ENCODE peak calls at places on chromosomes 5 and 9, in four cellular contexts. D is small intestine, C is GM20000, K is endothelial cell. Q is an unnamed sample.
A peak's percentile ranks its signal among the peaks of the same experiment; 100 is the strongest.

GRCh38 chr9:18359335-18359734 is 114.6 kb upstream of the ADAMTSL1 start:
- DNase-seq in D (no peak), C (no peak), K (no peak), Q (no peak)

GRCh38 chr9:3478549-3478953 is 47.2 kb downstream of the RFX3 start:
- DNase-seq in D (peak; percentile 34), C (no peak), K (no peak), Q (no peak)

GRCh38 chr9:134435527-134436355 is 109.5 kb downstream of the RXRA start:
- DNase-seq in D (no peak), C (no peak), K (no peak), Q (no peak)

GRCh38 chr5:52725065-52725746 is 62.5 kb upstream of the ITGA1 start:
- DNase-seq in D (peak; percentile 87), C (peak; percentile 21), K (no peak), Q (peak; percentile 29)

GRCh38 chr5:175517824-175518450 is 39.6 kb downstream of the SFXN1 start:
- DNase-seq in D (no peak), C (no peak), K (no peak), Q (peak; percentile 83)

GRCh38 chr5:107736608-107737007 is 65.9 kb upstream of the EFNA5 start:
- DNase-seq in D (no peak), C (no peak), K (no peak), Q (no peak)

GRCh38 chr5:171355302-171355724 is 32.3 kb upstream of the NPM1 start:
- DNase-seq in D (no peak), C (peak; percentile 67), K (no peak), Q (peak; percentile 42)

GRCh38 chr5:150446103-150446502 is 3.4 kb downstream of the RPS14 start:
- DNase-seq in D (no peak), C (no peak), K (no peak), Q (no peak)

GRCh38 chr5:68215888-68216736 is 556 bp downstream of the PIK3R1 start:
- DNase-seq in D (peak; percentile 59), C (peak; percentile 85), K (no peak), Q (peak; percentile 70)

GRCh38 chr9:14403112-14403511 is 89.2 kb upstream of the NFIB start:
- DNase-seq in D (no peak), C (no peak), K (no peak), Q (no peak)

GRCh38 chr5:139451878-139452660 is 10.5 kb downstream of the ECSCR start:
- DNase-seq in D (no peak), C (no peak), K (no peak), Q (no peak)

GRCh38 chr5:97231025-97231636 is 48.1 kb upstream of the RIOK2 start:
- DNase-seq in D (peak; percentile 75), C (peak; percentile 46), K (peak; percentile 46), Q (peak; percentile 8)

GRCh38 chr5:144972317-144972716 is 801.6 kb downstream of the KCTD16 start:
- DNase-seq in D (no peak), C (no peak), K (no peak), Q (no peak)

GRCh38 chr5:96081276-96081858 is 119.7 kb upstream of the ELL2 start:
- DNase-seq in D (no peak), C (no peak), K (peak; percentile 5), Q (no peak)

GRCh38 chr9:137247135-137247915 is 3.8 kb upstream of the STPG3 start:
- DNase-seq in D (no peak), C (no peak), K (no peak), Q (no peak)

GRCh38 chr5:104643320-104643719 is 1080.7 kb upstream of the NUDT12 start:
- DNase-seq in D (no peak), C (no peak), K (no peak), Q (no peak)

GRCh38 chr5:134086943-134087305 is 27.6 kb upstream of the TCF7 start:
- DNase-seq in D (no peak), C (no peak), K (no peak), Q (peak; percentile 81)

GRCh38 chr9:81607593-81608288 is 81.6 kb downstream of the TLE1 start:
- DNase-seq in D (no peak), C (no peak), K (no peak), Q (no peak)

GRCh38 chr9:112711050-112711689 is 6.7 kb downstream of the INIP start:
- DNase-seq in D (peak; percentile 29), C (no peak), K (no peak), Q (no peak)

GRCh38 chr9:108836771-108837170 is 19.0 kb downstream of the ACTL7B start:
- DNase-seq in D (no peak), C (no peak), K (no peak), Q (no peak)

GRCh38 chr5:150596313-150596712 is 44.1 kb upstream of the SYNPO start:
- DNase-seq in D (no peak), C (no peak), K (no peak), Q (no peak)

GRCh38 chr9:97504381-97505216 is 3.1 kb downstream of the TMOD1 start:
- DNase-seq in D (no peak), C (no peak), K (no peak), Q (no peak)

GRCh38 chr9:16275795-16276624 is 594.5 kb downstream of the BNC2 start:
- DNase-seq in D (no peak), C (no peak), K (no peak), Q (no peak)

GRCh38 chr9:113380869-113381378 is 4.1 kb upstream of the HDHD3 start:
- DNase-seq in D (peak; percentile 56), C (peak; percentile 72), K (no peak), Q (no peak)

GRCh38 chr9:71446499-71447411 is 321.6 kb downstream of the CEMIP2 start:
- DNase-seq in D (peak; percentile 42), C (peak; percentile 73), K (peak; percentile 84), Q (peak; percentile 26)

GRCh38 chr5:53368966-53369605 is 111.3 kb upstream of the FST start:
- DNase-seq in D (no peak), C (no peak), K (no peak), Q (no peak)

GRCh38 chr9:123562844-123563346 is 206.9 kb downstream of the CRB2 start:
- DNase-seq in D (no peak), C (peak; percentile 34), K (no peak), Q (peak; percentile 30)

GRCh38 chr5:134188092-134188491 is 11.3 kb upstream of the SKP1 start:
- DNase-seq in D (no peak), C (no peak), K (no peak), Q (no peak)

GRCh38 chr9:83754383-83754977 is 46.7 kb upstream of the UBQLN1 start:
- DNase-seq in D (no peak), C (no peak), K (no peak), Q (no peak)

GRCh38 chr9:131012396-131012917 is 3.5 kb downstream of the LAMC3 start:
- DNase-seq in D (no peak), C (no peak), K (no peak), Q (no peak)

GRCh38 chr5:17224858-17225436 is 7.5 kb downstream of the BASP1 start:
- DNase-seq in D (no peak), C (peak; percentile 48), K (no peak), Q (no peak)

GRCh38 chr5:168303398-168304020 is 12.1 kb downstream of the WWC1 start:
- DNase-seq in D (no peak), C (no peak), K (no peak), Q (no peak)

GRCh38 chr5:78985407-78986223 is 505 bp upstream of the ARSB start:
- DNase-seq in D (peak; percentile 66), C (peak; percentile 79), K (no peak), Q (peak; percentile 65)

GRCh38 chr5:112004867-112005532 is 248.0 kb upstream of the NREP start:
- DNase-seq in D (no peak), C (peak; percentile 34), K (no peak), Q (no peak)